ENCODE peak calls at places on chromosomes 11 and 22, in ten cellular contexts. One of them, this sample, is unnamed. For H3K9me3 and H3K4me1, the result is how much of the 10 kb centered on the place peaks cover.

GRCh38 chr11:40885257-40885947 is 574.0 kb downstream of the LRRC4C start:
- DNase-seq in neural progenitor cell: no peak
- DNase-seq in ovary: no peak
- DNase-seq in uterus: no peak
- DNase-seq in HAP-1: no peak
- DNase-seq in IMR-90: no peak
- DNase-seq in right atrium auricular region: no peak
- DNase-seq in transverse colon: no peak
- DNase-seq in adrenal gland: no peak
- DNase-seq in tibial nerve: no peak
- DNase-seq in this sample: no peak

GRCh38 chr11:46363031-46363407 is 15.8 kb downstream of the DGKZ start:
- DNase-seq in neural progenitor cell: no peak
- DNase-seq in ovary: no peak
- DNase-seq in uterus: peak
- DNase-seq in HAP-1: no peak
- DNase-seq in IMR-90: peak
- DNase-seq in right atrium auricular region: peak
- DNase-seq in transverse colon: no peak
- DNase-seq in adrenal gland: peak
- DNase-seq in tibial nerve: no peak
- DNase-seq in this sample: no peak

GRCh38 chr11:4044971-4045646 is 49.5 kb upstream of the RRM1 start:
- DNase-seq in neural progenitor cell: no peak
- DNase-seq in ovary: no peak
- DNase-seq in uterus: no peak
- DNase-seq in HAP-1: no peak
- DNase-seq in IMR-90: no peak
- DNase-seq in right atrium auricular region: no peak
- DNase-seq in transverse colon: no peak
- DNase-seq in adrenal gland: no peak
- DNase-seq in tibial nerve: no peak
- DNase-seq in this sample: no peak

GRCh38 chr11:75815345-75815983 is 454 bp downstream of the UVRAG start:
- DNase-seq in neural progenitor cell: no peak
- DNase-seq in ovary: no peak
- DNase-seq in uterus: no peak
- DNase-seq in HAP-1: peak
- DNase-seq in IMR-90: peak
- DNase-seq in right atrium auricular region: no peak
- DNase-seq in transverse colon: peak
- DNase-seq in adrenal gland: peak
- DNase-seq in tibial nerve: no peak
- DNase-seq in this sample: no peak

GRCh38 chr11:5809122-5809519 is 397 bp downstream of the OR52N2 start:
- DNase-seq in neural progenitor cell: no peak
- DNase-seq in ovary: no peak
- DNase-seq in uterus: no peak
- DNase-seq in HAP-1: no peak
- DNase-seq in IMR-90: no peak
- DNase-seq in right atrium auricular region: no peak
- DNase-seq in transverse colon: no peak
- DNase-seq in adrenal gland: no peak
- DNase-seq in tibial nerve: no peak
- DNase-seq in this sample: peak

GRCh38 chr11:69010361-69010891 is 2.6 kb downstream of the MRGPRF start:
- DNase-seq in neural progenitor cell: no peak
- DNase-seq in ovary: no peak
- DNase-seq in uterus: no peak
- DNase-seq in HAP-1: no peak
- DNase-seq in IMR-90: peak
- DNase-seq in right atrium auricular region: no peak
- DNase-seq in transverse colon: no peak
- DNase-seq in adrenal gland: no peak
- DNase-seq in tibial nerve: no peak
- DNase-seq in this sample: no peak

GRCh38 chr11:47626234-47626633 is 16.1 kb downstream of the MTCH2 start:
- DNase-seq in neural progenitor cell: no peak
- DNase-seq in ovary: no peak
- DNase-seq in uterus: no peak
- DNase-seq in HAP-1: no peak
- DNase-seq in IMR-90: no peak
- DNase-seq in right atrium auricular region: no peak
- DNase-seq in transverse colon: no peak
- DNase-seq in adrenal gland: no peak
- DNase-seq in tibial nerve: no peak
- DNase-seq in this sample: no peak

GRCh38 chr11:67389477-67389876 is 2.3 kb upstream of the RAD9A start:
- DNase-seq in neural progenitor cell: peak
- DNase-seq in ovary: no peak
- DNase-seq in uterus: no peak
- DNase-seq in HAP-1: peak
- DNase-seq in IMR-90: no peak
- DNase-seq in right atrium auricular region: no peak
- DNase-seq in transverse colon: peak
- DNase-seq in adrenal gland: peak
- DNase-seq in tibial nerve: no peak
- DNase-seq in this sample: no peak

GRCh38 chr11:45259607-45260006 is 26.5 kb downstream of the SYT13 start:
- DNase-seq in neural progenitor cell: no peak
- DNase-seq in ovary: no peak
- DNase-seq in uterus: no peak
- DNase-seq in HAP-1: no peak
- DNase-seq in IMR-90: no peak
- DNase-seq in right atrium auricular region: no peak
- DNase-seq in transverse colon: peak
- DNase-seq in adrenal gland: peak
- DNase-seq in tibial nerve: no peak
- DNase-seq in this sample: peak

GRCh38 chr11:17921620-17922473 is 91.0 kb downstream of the SERGEF start:
- DNase-seq in neural progenitor cell: no peak
- DNase-seq in ovary: no peak
- DNase-seq in uterus: no peak
- DNase-seq in HAP-1: no peak
- DNase-seq in IMR-90: peak
- DNase-seq in right atrium auricular region: peak
- DNase-seq in transverse colon: no peak
- DNase-seq in adrenal gland: peak
- DNase-seq in tibial nerve: no peak
- DNase-seq in this sample: no peak

GRCh38 chr11:58625826-58626460 is 3.5 kb downstream of the CNTF start:
- DNase-seq in neural progenitor cell: no peak
- DNase-seq in ovary: no peak
- DNase-seq in uterus: no peak
- DNase-seq in HAP-1: no peak
- DNase-seq in IMR-90: peak
- DNase-seq in right atrium auricular region: no peak
- DNase-seq in transverse colon: no peak
- DNase-seq in adrenal gland: no peak
- DNase-seq in tibial nerve: no peak
- DNase-seq in this sample: no peak

GRCh38 chr11:70854201-70854600 is 398.2 kb downstream of the SHANK2 start:
- DNase-seq in neural progenitor cell: no peak
- DNase-seq in ovary: no peak
- DNase-seq in uterus: no peak
- DNase-seq in HAP-1: no peak
- DNase-seq in IMR-90: no peak
- DNase-seq in right atrium auricular region: no peak
- DNase-seq in transverse colon: no peak
- DNase-seq in adrenal gland: no peak
- DNase-seq in tibial nerve: no peak
- DNase-seq in this sample: no peak
- H3K9me3 ChIP-seq in neural progenitor cell: under half
- H3K9me3 ChIP-seq in ovary: under half
- H3K9me3 ChIP-seq in uterus: under half
- H3K9me3 ChIP-seq in HAP-1: under half
- H3K9me3 ChIP-seq in IMR-90: under half
- H3K9me3 ChIP-seq in right atrium auricular region: under half
- H3K9me3 ChIP-seq in transverse colon: under half
- H3K9me3 ChIP-seq in adrenal gland: under half
- H3K9me3 ChIP-seq in tibial nerve: under half
- H3K9me3 ChIP-seq in this sample: under half

GRCh38 chr11:128939591-128939990 is 3.1 kb downstream of the TP53AIP1 start:
- DNase-seq in neural progenitor cell: no peak
- DNase-seq in ovary: no peak
- DNase-seq in uterus: no peak
- DNase-seq in HAP-1: no peak
- DNase-seq in IMR-90: peak
- DNase-seq in right atrium auricular region: no peak
- DNase-seq in transverse colon: no peak
- DNase-seq in adrenal gland: no peak
- DNase-seq in tibial nerve: no peak
- DNase-seq in this sample: no peak

GRCh38 chr11:128940603-128941002 is 2.1 kb downstream of the TP53AIP1 start:
- DNase-seq in neural progenitor cell: no peak
- DNase-seq in ovary: no peak
- DNase-seq in uterus: no peak
- DNase-seq in HAP-1: no peak
- DNase-seq in IMR-90: no peak
- DNase-seq in right atrium auricular region: no peak
- DNase-seq in transverse colon: no peak
- DNase-seq in adrenal gland: no peak
- DNase-seq in tibial nerve: no peak
- DNase-seq in this sample: no peak

GRCh38 chr11:128938156-128938885 is 4.3 kb downstream of the TP53AIP1 start:
- DNase-seq in neural progenitor cell: no peak
- DNase-seq in ovary: no peak
- DNase-seq in uterus: no peak
- DNase-seq in HAP-1: no peak
- DNase-seq in IMR-90: no peak
- DNase-seq in right atrium auricular region: no peak
- DNase-seq in transverse colon: no peak
- DNase-seq in adrenal gland: no peak
- DNase-seq in tibial nerve: no peak
- DNase-seq in this sample: no peak

GRCh38 chr11:128941573-128942271 is 949 bp downstream of the TP53AIP1 start:
- DNase-seq in neural progenitor cell: no peak
- DNase-seq in ovary: no peak
- DNase-seq in uterus: no peak
- DNase-seq in HAP-1: no peak
- DNase-seq in IMR-90: no peak
- DNase-seq in right atrium auricular region: no peak
- DNase-seq in transverse colon: no peak
- DNase-seq in adrenal gland: no peak
- DNase-seq in tibial nerve: no peak
- DNase-seq in this sample: no peak

DNA sequence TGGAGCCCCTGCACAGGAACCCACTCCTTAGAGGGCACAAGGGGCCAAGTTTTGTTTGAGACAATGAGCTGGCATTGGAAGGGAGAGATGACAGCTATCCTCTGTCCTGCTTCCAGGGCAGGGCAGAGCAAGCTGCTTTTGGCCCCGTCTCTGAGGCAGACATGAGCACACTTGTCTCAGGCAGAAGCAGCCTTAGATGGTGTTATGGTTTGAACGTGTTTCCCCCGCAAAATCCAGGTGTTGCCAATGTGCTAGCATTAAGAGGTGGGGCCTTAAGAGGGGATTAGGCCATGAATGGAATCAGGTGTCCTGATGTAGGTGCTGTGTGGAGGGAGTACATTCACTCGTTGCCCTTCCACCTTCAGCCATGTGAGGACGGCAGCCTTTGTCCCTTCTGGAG is 2.5 kb downstream of the TP53AIP1 start:
- DNase-seq in neural progenitor cell: no peak
- DNase-seq in ovary: no peak
- DNase-seq in uterus: no peak
- DNase-seq in HAP-1: no peak
- DNase-seq in IMR-90: no peak
- DNase-seq in right atrium auricular region: no peak
- DNase-seq in transverse colon: no peak
- DNase-seq in adrenal gland: no peak
- DNase-seq in tibial nerve: no peak
- DNase-seq in this sample: no peak
- H3K4me1 ChIP-seq in neural progenitor cell: under half
- H3K4me1 ChIP-seq in ovary: under half
- H3K4me1 ChIP-seq in uterus: under half
- H3K4me1 ChIP-seq in HAP-1: under half
- H3K4me1 ChIP-seq in IMR-90: under half
- H3K4me1 ChIP-seq in right atrium auricular region: under half
- H3K4me1 ChIP-seq in transverse colon: under half
- H3K4me1 ChIP-seq in adrenal gland: under half
- H3K4me1 ChIP-seq in tibial nerve: under half
- H3K4me1 ChIP-seq in this sample: under half

DNA sequence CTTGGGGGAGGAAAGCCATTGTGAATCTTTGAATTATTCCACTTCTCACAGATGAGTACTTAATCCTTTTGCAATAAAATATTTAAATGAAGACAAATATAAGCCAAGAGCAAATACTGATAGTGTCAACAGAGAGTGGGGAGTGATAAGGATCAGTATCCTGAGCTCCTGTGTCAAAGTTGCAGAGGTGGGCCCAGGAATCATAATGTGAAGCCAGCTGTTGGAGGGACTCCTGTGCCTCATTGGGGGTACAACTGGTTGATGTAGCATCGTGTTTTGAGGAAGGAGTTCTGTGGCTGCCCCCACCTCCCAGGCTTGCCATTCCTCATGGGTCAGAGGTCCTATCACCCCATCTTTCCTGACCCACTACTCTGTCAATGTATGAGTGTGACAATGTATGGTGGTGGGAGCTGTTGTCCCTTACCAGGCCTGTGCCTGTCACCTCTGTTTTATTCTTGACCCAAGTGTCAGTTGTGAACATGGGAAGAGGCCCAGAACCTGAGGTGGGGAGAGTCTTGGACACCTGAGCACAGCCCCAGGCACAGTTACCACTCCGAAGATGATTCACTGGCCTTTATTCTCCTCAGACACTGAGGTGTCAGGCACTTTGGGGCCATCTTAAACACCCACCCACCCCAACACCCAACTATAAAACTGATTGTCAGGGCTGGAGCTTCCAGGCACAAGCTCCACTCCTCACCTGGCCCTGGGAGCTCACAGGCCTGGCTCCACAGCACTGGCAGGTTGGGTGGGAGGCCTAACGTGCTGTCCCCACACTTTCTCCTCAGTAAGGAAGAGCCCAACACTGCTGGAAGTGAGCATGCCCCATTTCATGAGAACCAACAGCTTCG is 38.4 kb downstream of the KCNQ1OT1 start:
- DNase-seq in neural progenitor cell: no peak
- DNase-seq in ovary: no peak
- DNase-seq in uterus: no peak
- DNase-seq in HAP-1: no peak
- DNase-seq in IMR-90: no peak
- DNase-seq in right atrium auricular region: peak
- DNase-seq in transverse colon: no peak
- DNase-seq in adrenal gland: no peak
- DNase-seq in tibial nerve: no peak
- DNase-seq in this sample: no peak
- H3K9me3 ChIP-seq in neural progenitor cell: under half
- H3K9me3 ChIP-seq in ovary: under half
- H3K9me3 ChIP-seq in uterus: under half
- H3K9me3 ChIP-seq in HAP-1: under half
- H3K9me3 ChIP-seq in IMR-90: under half
- H3K9me3 ChIP-seq in right atrium auricular region: under half
- H3K9me3 ChIP-seq in transverse colon: under half
- H3K9me3 ChIP-seq in adrenal gland: under half
- H3K9me3 ChIP-seq in tibial nerve: under half
- H3K9me3 ChIP-seq in this sample: under half

DNA sequence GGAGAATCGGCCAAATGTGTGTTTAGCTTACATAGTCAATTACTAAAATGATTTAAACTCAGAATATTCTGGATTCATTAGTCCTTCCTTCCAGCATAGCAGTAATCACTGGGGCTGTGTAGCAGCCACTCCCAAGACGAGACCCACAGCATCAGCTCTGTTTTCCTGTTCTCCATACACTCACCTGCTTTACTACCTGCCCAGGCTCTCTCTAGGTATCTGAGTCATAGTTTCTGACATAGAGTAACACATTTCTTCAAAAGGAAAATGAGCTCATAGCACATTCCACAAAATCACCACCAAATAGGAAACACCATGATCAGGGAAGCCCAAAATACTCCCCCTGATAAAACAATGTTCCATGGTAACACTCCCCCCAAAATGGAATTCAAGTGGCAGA is 22.9 kb downstream of the MORC2 start:
- DNase-seq in neural progenitor cell: no peak
- DNase-seq in ovary: no peak
- DNase-seq in uterus: no peak
- DNase-seq in HAP-1: no peak
- DNase-seq in IMR-90: no peak
- DNase-seq in right atrium auricular region: no peak
- DNase-seq in transverse colon: no peak
- DNase-seq in adrenal gland: no peak
- DNase-seq in tibial nerve: no peak
- DNase-seq in this sample: no peak
- H3K4me1 ChIP-seq in neural progenitor cell: under half
- H3K4me1 ChIP-seq in ovary: under half
- H3K4me1 ChIP-seq in uterus: under half
- H3K4me1 ChIP-seq in HAP-1: under half
- H3K4me1 ChIP-seq in IMR-90: under half
- H3K4me1 ChIP-seq in right atrium auricular region: under half
- H3K4me1 ChIP-seq in transverse colon: under half
- H3K4me1 ChIP-seq in adrenal gland: under half
- H3K4me1 ChIP-seq in tibial nerve: under half
- H3K4me1 ChIP-seq in this sample: under half

This sample was measured in small intestine.